ENCODE peak calls at places on chromosomes 1 and 21, in six cellular contexts. J is ovary, M is prostate gland, W is IMR-90, Z is AG09309, V is lower lobe of right lung. O is an unnamed sample.

GRCh38 chr1:166064324-166064926 is 102.4 kb downstream of the FAM78B start:
- DNase-seq in J (no peak), M (no peak), W (no peak), Z (no peak), V (no peak), O (no peak)

GRCh38 chr1:58783090-58783992 is 506 bp downstream of the JUN start:
- DNase-seq in J (peak), M (peak), W (peak), Z (no peak), V (peak), O (no peak)

GRCh38 chr1:87058343-87058649 is 143.9 kb downstream of the HS2ST1 start:
- DNase-seq in J (no peak), M (no peak), W (peak), Z (no peak), V (no peak), O (no peak)

GRCh38 chr1:44903261-44903660 is 60.2 kb upstream of the PTCH2 start:
- DNase-seq in J (peak), M (no peak), W (peak), Z (no peak), V (no peak), O (no peak)

GRCh38 chr1:204377800-204378608 is 18.3 kb upstream of the PLEKHA6 start:
- DNase-seq in J (no peak), M (peak), W (no peak), Z (no peak), V (peak), O (peak)

GRCh38 chr1:4932666-4933065 is 278.3 kb downstream of the AJAP1 start:
- DNase-seq in J (no peak), M (no peak), W (no peak), Z (no peak), V (no peak), O (no peak)

GRCh38 chr1:169486281-169486904 is 649 bp upstream of the SLC19A2 start:
- DNase-seq in J (peak), M (no peak), W (peak), Z (no peak), V (no peak), O (peak)

GRCh38 chr1:8213676-8214075 is 104.2 kb upstream of the SLC45A1 start:
- DNase-seq in J (no peak), M (no peak), W (no peak), Z (no peak), V (no peak), O (no peak)

GRCh38 chr21:35475768-35476167 is 426.7 kb upstream of the RUNX1 start:
- DNase-seq in J (no peak), M (no peak), W (peak), Z (peak), V (no peak), O (no peak)

GRCh38 chr1:6502000-6502891 is 10.8 kb upstream of the PLEKHG5 start:
- DNase-seq in J (peak), M (no peak), W (no peak), Z (no peak), V (no peak), O (no peak)

GRCh38 chr1:170586321-170586855 is 54.4 kb downstream of the GORAB start:
- DNase-seq in J (peak), M (no peak), W (no peak), Z (peak), V (no peak), O (no peak)

GRCh38 chr1:183477986-183478781 is 5.9 kb downstream of the SMG7 start:
- DNase-seq in J (no peak), M (no peak), W (no peak), Z (no peak), V (no peak), O (no peak)

GRCh38 chr21:42009018-42009830 is 936 bp downstream of the ZBTB21 start:
- DNase-seq in J (peak), M (peak), W (peak), Z (no peak), V (peak), O (peak)

GRCh38 chr1:46456411-46456963 is 33.1 kb upstream of the DMBX1 start:
- DNase-seq in J (no peak), M (no peak), W (no peak), Z (no peak), V (no peak), O (no peak)

GRCh38 chr1:21742578-21742977 is 40.4 kb downstream of the USP48 start:
- DNase-seq in J (no peak), M (no peak), W (peak), Z (no peak), V (no peak), O (no peak)

GRCh38 chr1:178539291-178539690 is 26.4 kb downstream of the TEX35 start:
- DNase-seq in J (no peak), M (no peak), W (no peak), Z (no peak), V (no peak), O (no peak)

GRCh38 chr1:178645826-178646200 is 79.2 kb upstream of the RALGPS2 start:
- DNase-seq in J (no peak), M (no peak), W (peak), Z (peak), V (no peak), O (no peak)

GRCh38 chr1:143653403-143653802 is 318.4 kb downstream of the FAM72C start:
- DNase-seq in J (no peak), M (no peak), W (no peak), Z (no peak), V (no peak), O (no peak)

GRCh38 chr1:156421062-156421938 is 52.3 kb downstream of the RHBG start:
- DNase-seq in J (peak), M (peak), W (peak), Z (peak), V (peak), O (no peak)

GRCh38 chr1:232548651-232549050 is 81.3 kb downstream of the SIPA1L2 start:
- DNase-seq in J (peak), M (no peak), W (no peak), Z (no peak), V (no peak), O (no peak)

GRCh38 chr1:210132582-210132981 is 100.0 kb upstream of the SERTAD4 start:
- DNase-seq in J (no peak), M (no peak), W (peak), Z (no peak), V (no peak), O (no peak)

GRCh38 chr1:47711211-47711847 is 273.5 kb downstream of the FOXD2 start:
- DNase-seq in J (no peak), M (no peak), W (no peak), Z (no peak), V (no peak), O (no peak)

GRCh38 chr21:46667191-46667734 is 31.8 kb downstream of the PRMT2 start:
- DNase-seq in J (no peak), M (no peak), W (peak), Z (no peak), V (no peak), O (no peak)

GRCh38 chr1:175889044-175889443 is 145.6 kb upstream of the TNR start:
- DNase-seq in J (no peak), M (no peak), W (peak), Z (no peak), V (no peak), O (no peak)

GRCh38 chr1:87560961-87561360 is 232.3 kb downstream of the LMO4 start:
- DNase-seq in J (no peak), M (no peak), W (peak), Z (no peak), V (no peak), O (no peak)

GRCh38 chr1:192639607-192640368 is 3.8 kb downstream of the RGS13 start:
- DNase-seq in J (no peak), M (no peak), W (peak), Z (peak), V (no peak), O (peak)

GRCh38 chr1:75954594-75954993 is 22.4 kb upstream of the ASB17 start:
- DNase-seq in J (no peak), M (no peak), W (peak), Z (no peak), V (no peak), O (peak)

GRCh38 chr1:207052736-207053545 is at the start of gene PFKFB2:
- DNase-seq in J (peak), M (peak), W (peak), Z (peak), V (peak), O (peak)

GRCh38 chr21:45228171-45228641 is 59.5 kb downstream of the POFUT2 start:
- DNase-seq in J (no peak), M (no peak), W (peak), Z (peak), V (no peak), O (peak)

GRCh38 chr1:172766462-172766861 is 107.6 kb downstream of the FASLG start:
- DNase-seq in J (no peak), M (no peak), W (no peak), Z (no peak), V (no peak), O (no peak)

GRCh38 chr21:41075668-41076463 is 92.1 kb upstream of the BACE2 start:
- DNase-seq in J (no peak), M (no peak), W (no peak), Z (no peak), V (no peak), O (no peak)

GRCh38 chr1:39395357-39395831 is 96.0 kb upstream of the BMP8A start:
- DNase-seq in J (no peak), M (no peak), W (peak), Z (no peak), V (no peak), O (no peak)

GRCh38 chr1:204166237-204166636 is at the start of gene REN:
- DNase-seq in J (no peak), M (no peak), W (no peak), Z (no peak), V (peak), O (no peak)

GRCh38 chr1:229848762-229849677 is 218.0 kb upstream of the GALNT2 start:
- DNase-seq in J (no peak), M (no peak), W (peak), Z (peak), V (no peak), O (no peak)

GRCh38 chr1:97739596-97740103 is 181.2 kb downstream of the DPYD start:
- DNase-seq in J (no peak), M (no peak), W (peak), Z (no peak), V (no peak), O (peak)

GRCh38 chr1:92739669-92740524 is 45.0 kb downstream of the EVI5 start:
- DNase-seq in J (no peak), M (no peak), W (no peak), Z (no peak), V (no peak), O (no peak)

GRCh38 chr1:92736395-92736794 is 48.5 kb downstream of the EVI5 start:
- DNase-seq in J (no peak), M (no peak), W (peak), Z (no peak), V (no peak), O (no peak)
- TF ChIP-seq CTCF in J (no peak), M (no peak), W (peak), Z (peak), V (no peak), O (peak)

GRCh38 chr1:60073605-60074278 is at the start of gene C1orf87:
- DNase-seq in J (no peak), M (no peak), W (no peak), Z (no peak), V (peak), O (no peak)
- H3K4me3 ChIP-seq in J (no peak), M (no peak), W (no peak), Z (no peak), V (peak), O (peak)

DNA sequence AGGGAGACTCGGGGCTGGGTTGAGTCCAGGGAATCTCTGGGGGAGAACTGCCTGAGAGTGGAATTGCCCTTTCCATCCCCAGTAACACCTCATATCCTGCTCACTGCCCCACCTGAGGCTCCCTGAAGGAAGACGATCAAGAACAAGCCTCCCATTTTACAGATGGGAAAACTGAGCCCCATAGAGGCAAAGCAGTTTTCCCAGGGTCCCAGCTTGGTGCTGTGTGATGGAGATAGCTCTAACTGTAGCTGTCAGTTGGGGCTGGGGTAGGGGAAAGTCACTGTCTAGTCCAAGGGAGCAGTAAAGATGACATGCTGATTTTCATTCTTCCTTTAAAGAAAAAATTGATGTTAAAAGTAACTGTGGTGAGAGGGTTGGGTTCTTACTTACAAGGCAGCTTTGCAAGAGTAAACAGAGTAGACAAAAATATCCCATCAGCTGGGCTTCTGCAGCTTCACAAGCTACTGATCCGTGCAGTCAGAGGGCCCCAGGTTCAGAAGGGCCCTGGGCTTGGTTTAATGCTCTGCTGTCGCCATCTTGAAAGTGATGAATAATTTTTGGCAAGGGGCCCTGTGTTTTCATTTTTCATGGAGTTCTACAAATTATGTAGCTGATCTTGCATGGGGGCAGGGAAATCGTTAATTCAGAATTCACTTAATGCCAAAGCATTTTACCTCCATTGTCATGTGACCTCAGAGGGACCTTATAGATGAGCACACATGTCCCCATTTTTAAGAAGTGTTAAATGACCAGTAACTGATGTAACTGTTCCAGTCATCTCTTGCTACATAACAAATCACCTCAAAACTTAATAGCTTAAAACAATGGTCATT is 17.6 kb upstream of the TNFRSF1B start:
- DNase-seq in J (no peak), M (no peak), W (peak), Z (no peak), V (no peak), O (no peak)
- TF ChIP-seq CTCF in J (no peak), M (no peak), W (no peak), Z (no peak), V (no peak), O (no peak)

GRCh38 chr1:40861227-40862003 is 748 bp downstream of the CITED4 start:
- DNase-seq in J (peak), M (no peak), W (peak), Z (no peak), V (peak), O (no peak)

GRCh38 chr1:40859017-40859416 is 3.1 kb downstream of the CITED4 start:
- DNase-seq in J (no peak), M (no peak), W (no peak), Z (no peak), V (no peak), O (no peak)

GRCh38 chr1:40862008-40862863 is at the start of gene CITED4:
- DNase-seq in J (peak), M (peak), W (peak), Z (peak), V (peak), O (no peak)

GRCh38 chr1:40857737-40858136 is 4.4 kb downstream of the CITED4 start:
- DNase-seq in J (no peak), M (no peak), W (no peak), Z (no peak), V (peak), O (no peak)

DNA sequence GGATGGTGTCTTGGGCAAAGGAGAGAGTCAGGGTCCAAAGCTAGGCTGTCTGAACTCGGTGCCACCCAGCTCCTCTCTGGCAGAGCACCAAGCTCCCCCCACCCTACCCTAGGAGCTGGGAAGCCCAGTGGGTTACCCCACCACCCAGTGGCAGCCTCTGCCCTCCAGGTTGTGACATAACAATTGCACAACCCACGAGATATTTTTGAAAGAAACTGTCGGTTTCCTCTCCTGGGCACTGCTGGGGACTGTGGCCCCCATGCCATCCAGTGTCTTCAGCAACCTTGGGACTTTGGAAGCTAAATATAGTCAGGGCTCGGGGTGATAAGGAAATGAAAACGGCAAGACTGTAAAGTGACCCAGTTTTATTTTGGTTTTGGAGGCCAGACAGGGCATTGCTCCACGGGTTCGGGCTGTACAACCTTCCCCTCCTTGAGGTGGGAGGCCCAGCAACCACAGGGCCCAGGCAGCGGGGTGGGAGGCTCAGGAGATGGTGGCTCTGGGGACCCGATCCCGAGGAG is 1.4 kb downstream of the CITED4 start:
- DNase-seq in J (no peak), M (no peak), W (no peak), Z (no peak), V (no peak), O (no peak)
- H3K4me3 ChIP-seq in J (peak), M (peak), W (no peak), Z (no peak), V (peak), O (peak)

GRCh38 chr1:110593905-110594304 is 12.3 kb downstream of the KCNA2 start:
- DNase-seq in J (no peak), M (no peak), W (no peak), Z (no peak), V (no peak), O (no peak)
- TF ChIP-seq CTCF in J (no peak), M (no peak), W (no peak), Z (no peak), V (no peak), O (no peak)

GRCh38 chr1:203040518-203041275 is 14.4 kb downstream of the PPFIA4 start:
- DNase-seq in J (no peak), M (no peak), W (no peak), Z (no peak), V (no peak), O (no peak)
- H3K4me3 ChIP-seq in J (no peak), M (no peak), W (no peak), Z (no peak), V (no peak), O (no peak)

DNA sequence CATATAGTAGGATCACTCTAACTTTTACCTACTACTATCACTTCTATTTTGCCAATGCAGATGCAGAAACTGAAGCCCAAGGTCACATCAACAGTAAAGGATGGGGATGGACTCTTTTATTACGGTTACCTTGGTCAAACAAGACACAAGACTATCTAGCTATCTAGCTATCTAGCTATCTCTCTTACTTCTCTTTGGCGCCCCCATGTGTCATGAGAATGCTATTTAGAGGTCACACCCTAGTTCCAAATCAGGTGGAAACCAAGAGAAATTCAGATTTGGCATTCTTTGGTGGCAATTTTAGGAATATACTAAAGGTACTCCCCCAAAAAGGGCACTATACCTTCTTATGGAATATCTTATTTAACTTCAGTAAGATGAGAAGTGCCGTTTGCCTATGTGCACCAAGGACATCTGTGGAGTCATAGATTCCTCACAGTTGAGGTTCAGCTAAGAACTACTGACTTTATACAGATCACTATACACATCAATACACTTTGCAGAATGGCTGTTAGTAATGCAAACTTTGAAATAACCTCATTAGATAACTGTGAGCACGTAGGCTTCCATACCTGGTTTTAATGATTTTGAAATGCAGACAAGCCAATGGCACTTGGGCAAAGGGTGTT is 6.7 kb downstream of the ZNF648 start:
- DNase-seq in J (no peak), M (peak), W (no peak), Z (no peak), V (no peak), O (no peak)
- TF ChIP-seq CTCF in J (no peak), M (peak), W (peak), Z (peak), V (peak), O (peak)

GRCh38 chr1:243253211-243253926 is 1.7 kb downstream of the CEP170 start:
- DNase-seq in J (no peak), M (no peak), W (peak), Z (no peak), V (no peak), O (no peak)
- H3K4me3 ChIP-seq in J (peak), M (peak), W (peak), Z (peak), V (peak), O (peak)

DNA sequence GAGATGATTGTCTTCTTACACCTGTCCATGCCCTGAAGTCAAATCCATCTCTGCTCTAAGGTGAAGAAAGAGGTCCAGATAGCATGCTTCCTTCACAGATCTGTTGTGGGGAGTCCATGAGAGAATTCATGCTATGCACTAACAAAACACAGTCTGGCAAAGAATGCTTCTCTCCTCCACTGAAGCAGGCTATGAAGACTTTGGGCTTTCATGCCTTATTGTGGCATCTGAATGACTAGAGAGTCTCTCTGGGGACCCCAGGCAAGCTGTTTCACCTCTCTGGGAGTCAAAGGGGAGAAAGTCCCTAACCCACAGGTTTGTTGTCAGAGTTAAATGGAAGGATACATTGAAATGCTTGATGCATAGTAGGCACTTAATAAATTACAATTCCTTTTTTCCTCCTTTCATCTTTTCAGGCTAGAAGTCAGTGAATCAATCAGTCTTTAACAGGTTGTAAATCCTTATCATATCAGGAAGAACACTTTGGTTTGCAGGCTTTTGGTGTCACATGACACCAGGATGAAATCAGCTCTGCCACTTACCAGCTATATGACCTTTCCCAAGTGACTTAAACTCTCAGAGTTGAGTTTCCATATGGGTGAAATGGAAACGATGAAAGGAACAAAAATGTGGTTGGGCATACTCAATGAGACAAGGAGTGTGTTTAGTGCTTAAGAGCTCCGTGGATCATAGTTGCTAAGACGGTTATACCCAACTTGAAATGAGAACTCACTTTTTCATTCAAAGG is 200.1 kb upstream of the DAB1 start:
- DNase-seq in J (no peak), M (no peak), W (no peak), Z (no peak), V (no peak), O (no peak)
- TF ChIP-seq CTCF in J (no peak), M (no peak), W (no peak), Z (no peak), V (no peak), O (no peak)

GRCh38 chr1:151739590-151740355 is 18.5 kb downstream of the RIIAD1 start:
- DNase-seq in J (no peak), M (peak), W (no peak), Z (no peak), V (no peak), O (no peak)
- H3K4me3 ChIP-seq in J (no peak), M (no peak), W (no peak), Z (no peak), V (no peak), O (no peak)